ENCODE peak calls at places on chromosome 1, in five cellular contexts. One of them, this sample, is unnamed.

GRCh38 chr1:44962729-44963128 is 23.7 kb downstream of the EIF2B3 start:
- DNase-seq in fibroblast of the aortic adventitia: no peak
- DNase-seq in mesothelial cell of epicardium: no peak
- DNase-seq in activated B cell treated with CpG ODN at 0.5 μM for 24 hours: no peak
- DNase-seq in neural progenitor cell: no peak
- DNase-seq in this sample: no peak

GRCh38 chr1:150925080-150925479 is 1.1 kb upstream of the SETDB1 start:
- DNase-seq in neural progenitor cell: no peak
- DNase-seq in mesothelial cell of epicardium: no peak
- DNase-seq in activated B cell treated with CpG ODN at 0.5 μM for 24 hours: no peak
- DNase-seq in fibroblast of the aortic adventitia: no peak
- DNase-seq in this sample: no peak

GRCh38 chr1:203163891-203164635 is 11.6 kb downstream of the MYBPH start:
- DNase-seq in mesothelial cell of epicardium: no peak
- DNase-seq in activated B cell treated with CpG ODN at 0.5 μM for 24 hours: no peak
- DNase-seq in neural progenitor cell: no peak
- DNase-seq in fibroblast of the aortic adventitia: no peak
- DNase-seq in this sample: no peak

GRCh38 chr1:37513795-37514349 is 694 bp downstream of the MEAF6 start:
- DNase-seq in fibroblast of the aortic adventitia: no peak
- DNase-seq in activated B cell treated with CpG ODN at 0.5 μM for 24 hours: peak
- DNase-seq in neural progenitor cell: peak
- DNase-seq in mesothelial cell of epicardium: peak
- DNase-seq in this sample: peak

GRCh38 chr1:76176020-76176419 is 101.5 kb downstream of the ST6GALNAC3 start:
- DNase-seq in neural progenitor cell: no peak
- DNase-seq in mesothelial cell of epicardium: no peak
- DNase-seq in fibroblast of the aortic adventitia: no peak
- DNase-seq in activated B cell treated with CpG ODN at 0.5 μM for 24 hours: no peak
- DNase-seq in this sample: no peak

GRCh38 chr1:183850852-183851251 is 45.9 kb downstream of the RGL1 start:
- DNase-seq in fibroblast of the aortic adventitia: no peak
- DNase-seq in activated B cell treated with CpG ODN at 0.5 μM for 24 hours: no peak
- DNase-seq in neural progenitor cell: no peak
- DNase-seq in mesothelial cell of epicardium: no peak
- DNase-seq in this sample: no peak

GRCh38 chr1:78758493-78758892 is 108.9 kb downstream of the IFI44 start:
- DNase-seq in fibroblast of the aortic adventitia: no peak
- DNase-seq in activated B cell treated with CpG ODN at 0.5 μM for 24 hours: no peak
- DNase-seq in mesothelial cell of epicardium: no peak
- DNase-seq in neural progenitor cell: no peak
- DNase-seq in this sample: no peak

GRCh38 chr1:213666113-213666512 is 321.7 kb upstream of the PROX1 start:
- DNase-seq in mesothelial cell of epicardium: no peak
- DNase-seq in activated B cell treated with CpG ODN at 0.5 μM for 24 hours: no peak
- DNase-seq in neural progenitor cell: no peak
- DNase-seq in fibroblast of the aortic adventitia: no peak
- DNase-seq in this sample: no peak

GRCh38 chr1:17236779-17237601 is 11.9 kb upstream of the PADI3 start:
- DNase-seq in mesothelial cell of epicardium: peak
- DNase-seq in fibroblast of the aortic adventitia: peak
- DNase-seq in activated B cell treated with CpG ODN at 0.5 μM for 24 hours: peak
- DNase-seq in neural progenitor cell: peak
- DNase-seq in this sample: peak

GRCh38 chr1:42348498-42348897 is 13.5 kb upstream of the FOXJ3 start:
- DNase-seq in activated B cell treated with CpG ODN at 0.5 μM for 24 hours: no peak
- DNase-seq in mesothelial cell of epicardium: no peak
- DNase-seq in neural progenitor cell: peak
- DNase-seq in fibroblast of the aortic adventitia: no peak
- DNase-seq in this sample: no peak

GRCh38 chr1:10728595-10729410 is 67.6 kb downstream of the CASZ1 start:
- DNase-seq in mesothelial cell of epicardium: no peak
- DNase-seq in activated B cell treated with CpG ODN at 0.5 μM for 24 hours: no peak
- DNase-seq in fibroblast of the aortic adventitia: no peak
- DNase-seq in neural progenitor cell: peak
- DNase-seq in this sample: no peak

GRCh38 chr1:56576880-56577858 is 2.2 kb downstream of the PLPP3 start:
- DNase-seq in fibroblast of the aortic adventitia: peak
- DNase-seq in activated B cell treated with CpG ODN at 0.5 μM for 24 hours: no peak
- DNase-seq in neural progenitor cell: peak
- DNase-seq in mesothelial cell of epicardium: no peak
- DNase-seq in this sample: peak

GRCh38 chr1:10628685-10629084 is 153.9 kb downstream of the PEX14 start:
- DNase-seq in neural progenitor cell: no peak
- DNase-seq in mesothelial cell of epicardium: no peak
- DNase-seq in activated B cell treated with CpG ODN at 0.5 μM for 24 hours: no peak
- DNase-seq in fibroblast of the aortic adventitia: peak
- DNase-seq in this sample: no peak

GRCh38 chr1:200380589-200381021 is 29.2 kb downstream of the ZNF281 start:
- DNase-seq in fibroblast of the aortic adventitia: no peak
- DNase-seq in mesothelial cell of epicardium: no peak
- DNase-seq in neural progenitor cell: no peak
- DNase-seq in activated B cell treated with CpG ODN at 0.5 μM for 24 hours: no peak
- DNase-seq in this sample: no peak

GRCh38 chr1:181603735-181604410 is 120.6 kb downstream of the CACNA1E start:
- DNase-seq in neural progenitor cell: no peak
- DNase-seq in mesothelial cell of epicardium: no peak
- DNase-seq in activated B cell treated with CpG ODN at 0.5 μM for 24 hours: no peak
- DNase-seq in fibroblast of the aortic adventitia: no peak
- DNase-seq in this sample: no peak

GRCh38 chr1:43222876-43223275 is 46.9 kb upstream of the TMEM125 start:
- DNase-seq in neural progenitor cell: no peak
- DNase-seq in mesothelial cell of epicardium: peak
- DNase-seq in fibroblast of the aortic adventitia: no peak
- DNase-seq in activated B cell treated with CpG ODN at 0.5 μM for 24 hours: no peak
- DNase-seq in this sample: no peak

GRCh38 chr1:171457412-171457811 is 27.9 kb upstream of the PRRC2C start:
- DNase-seq in activated B cell treated with CpG ODN at 0.5 μM for 24 hours: no peak
- DNase-seq in mesothelial cell of epicardium: no peak
- DNase-seq in fibroblast of the aortic adventitia: peak
- DNase-seq in neural progenitor cell: peak
- DNase-seq in this sample: peak

GRCh38 chr1:27380766-27381733 is 2.1 kb downstream of the CD164L2 start:
- DNase-seq in mesothelial cell of epicardium: no peak
- DNase-seq in fibroblast of the aortic adventitia: no peak
- DNase-seq in neural progenitor cell: no peak
- DNase-seq in activated B cell treated with CpG ODN at 0.5 μM for 24 hours: no peak
- DNase-seq in this sample: no peak

GRCh38 chr1:77673716-77674355 is 8.6 kb downstream of the ZZZ3 start:
- DNase-seq in activated B cell treated with CpG ODN at 0.5 μM for 24 hours: no peak
- DNase-seq in fibroblast of the aortic adventitia: no peak
- DNase-seq in neural progenitor cell: no peak
- DNase-seq in mesothelial cell of epicardium: no peak
- DNase-seq in this sample: no peak

GRCh38 chr1:29310616-29311180 is 74.4 kb downstream of the PTPRU start:
- DNase-seq in neural progenitor cell: no peak
- DNase-seq in mesothelial cell of epicardium: no peak
- DNase-seq in activated B cell treated with CpG ODN at 0.5 μM for 24 hours: no peak
- DNase-seq in fibroblast of the aortic adventitia: no peak
- DNase-seq in this sample: peak

GRCh38 chr1:56225964-56226594 is 353.3 kb downstream of the PLPP3 start:
- DNase-seq in mesothelial cell of epicardium: no peak
- DNase-seq in activated B cell treated with CpG ODN at 0.5 μM for 24 hours: no peak
- DNase-seq in fibroblast of the aortic adventitia: no peak
- DNase-seq in neural progenitor cell: no peak
- DNase-seq in this sample: no peak

GRCh38 chr1:219539645-219540254 is 73.2 kb downstream of the ZC3H11B start:
- DNase-seq in activated B cell treated with CpG ODN at 0.5 μM for 24 hours: no peak
- DNase-seq in fibroblast of the aortic adventitia: no peak
- DNase-seq in mesothelial cell of epicardium: no peak
- DNase-seq in neural progenitor cell: no peak
- DNase-seq in this sample: no peak

GRCh38 chr1:219548386-219548785 is 64.5 kb downstream of the ZC3H11B start:
- DNase-seq in fibroblast of the aortic adventitia: no peak
- DNase-seq in mesothelial cell of epicardium: no peak
- DNase-seq in activated B cell treated with CpG ODN at 0.5 μM for 24 hours: no peak
- DNase-seq in neural progenitor cell: no peak
- DNase-seq in this sample: peak

GRCh38 chr1:219542828-219543518 is 69.9 kb downstream of the ZC3H11B start:
- DNase-seq in mesothelial cell of epicardium: no peak
- DNase-seq in neural progenitor cell: no peak
- DNase-seq in activated B cell treated with CpG ODN at 0.5 μM for 24 hours: no peak
- DNase-seq in fibroblast of the aortic adventitia: peak
- DNase-seq in this sample: no peak

GRCh38 chr1:219541946-219542345 is 71.0 kb downstream of the ZC3H11B start:
- DNase-seq in fibroblast of the aortic adventitia: no peak
- DNase-seq in neural progenitor cell: no peak
- DNase-seq in mesothelial cell of epicardium: no peak
- DNase-seq in activated B cell treated with CpG ODN at 0.5 μM for 24 hours: no peak
- DNase-seq in this sample: no peak

DNA sequence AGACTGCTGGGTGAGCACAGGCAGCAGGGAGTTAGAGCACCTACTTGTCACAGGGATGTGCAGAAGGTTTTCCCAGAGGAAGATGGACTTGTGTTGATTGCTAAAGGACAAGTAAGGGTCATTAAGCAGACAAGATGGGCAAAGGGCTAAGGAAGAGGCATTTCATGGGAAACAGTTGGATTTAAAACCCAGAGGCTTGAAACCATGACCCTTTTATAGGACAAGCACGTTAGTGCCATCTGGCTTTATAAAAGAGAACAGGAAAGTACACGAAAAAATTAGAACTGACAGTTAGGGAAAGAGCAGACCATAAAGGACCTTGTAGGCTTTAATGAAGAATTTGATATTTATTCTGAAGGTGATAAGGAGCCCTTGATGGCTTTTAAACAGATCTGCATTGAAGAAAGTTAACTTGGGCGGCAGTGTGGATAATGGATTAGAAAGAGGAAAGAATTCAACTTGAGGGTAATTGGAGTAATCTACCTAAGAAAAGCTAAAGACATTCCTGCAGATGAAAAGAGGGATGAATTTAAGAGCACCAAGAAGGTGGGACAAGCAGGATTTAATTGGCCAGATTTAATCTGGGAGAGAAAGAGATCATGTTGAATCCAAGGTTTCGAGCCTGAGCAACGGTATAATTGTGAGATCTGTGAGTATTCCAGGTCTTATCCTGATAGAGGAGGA is 68.6 kb downstream of the ZC3H11B start:
- DNase-seq in activated B cell treated with CpG ODN at 0.5 μM for 24 hours: no peak
- DNase-seq in mesothelial cell of epicardium: no peak
- DNase-seq in fibroblast of the aortic adventitia: peak
- DNase-seq in neural progenitor cell: no peak
- DNase-seq in this sample: no peak
- TF ChIP-seq CTCF in activated B cell treated with CpG ODN at 0.5 μM for 24 hours: no peak
- TF ChIP-seq CTCF in mesothelial cell of epicardium: no peak
- TF ChIP-seq CTCF in fibroblast of the aortic adventitia: peak
- TF ChIP-seq CTCF in neural progenitor cell: no peak
- TF ChIP-seq CTCF in this sample: no peak

DNA sequence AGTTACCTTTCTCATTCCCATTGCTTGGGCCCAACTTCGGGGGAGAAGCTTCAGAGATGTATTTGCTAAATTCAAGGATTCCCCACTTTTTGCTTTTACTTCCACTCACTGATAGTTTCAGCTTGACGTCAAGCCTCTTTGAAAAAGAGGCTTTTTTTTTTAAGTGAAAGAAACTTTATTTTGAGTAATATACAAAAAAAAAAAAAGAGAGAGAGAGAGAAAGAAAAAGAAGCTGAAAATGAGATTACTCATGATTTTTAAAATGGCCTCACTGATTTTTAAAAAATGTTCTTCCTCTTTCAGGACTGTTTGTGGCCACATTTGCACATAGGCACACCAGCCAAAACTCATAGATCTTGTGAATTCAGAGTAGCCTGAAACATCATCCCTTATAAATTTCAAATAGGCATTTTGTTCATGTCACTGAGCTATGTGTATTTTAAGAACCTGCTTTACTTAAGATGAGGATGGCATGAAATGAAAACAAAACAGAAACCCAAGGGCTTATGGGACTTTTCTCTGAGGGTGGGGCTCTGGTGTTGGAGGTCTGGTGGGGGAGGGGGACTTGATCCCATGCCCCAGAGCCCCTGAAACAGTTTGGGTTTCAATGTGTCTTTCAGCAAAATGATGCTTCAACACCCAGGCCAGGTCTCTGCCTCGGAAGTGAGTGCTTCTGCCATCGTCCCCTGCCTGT is 6.0 kb downstream of the ATF3 start:
- DNase-seq in mesothelial cell of epicardium: no peak
- DNase-seq in activated B cell treated with CpG ODN at 0.5 μM for 24 hours: no peak
- DNase-seq in neural progenitor cell: no peak
- DNase-seq in fibroblast of the aortic adventitia: no peak
- DNase-seq in this sample: no peak
- TF ChIP-seq CTCF in mesothelial cell of epicardium: no peak
- TF ChIP-seq CTCF in activated B cell treated with CpG ODN at 0.5 μM for 24 hours: no peak
- TF ChIP-seq CTCF in neural progenitor cell: no peak
- TF ChIP-seq CTCF in fibroblast of the aortic adventitia: no peak
- TF ChIP-seq CTCF in this sample: no peak

GRCh38 chr1:53548031-53548491 is 88.9 kb downstream of the DMRTB1 start:
- DNase-seq in activated B cell treated with CpG ODN at 0.5 μM for 24 hours: peak
- DNase-seq in fibroblast of the aortic adventitia: no peak
- DNase-seq in neural progenitor cell: no peak
- DNase-seq in mesothelial cell of epicardium: no peak
- DNase-seq in this sample: peak

GRCh38 chr1:53549781-53550180 is 90.6 kb downstream of the DMRTB1 start:
- DNase-seq in activated B cell treated with CpG ODN at 0.5 μM for 24 hours: no peak
- DNase-seq in fibroblast of the aortic adventitia: no peak
- DNase-seq in neural progenitor cell: no peak
- DNase-seq in mesothelial cell of epicardium: no peak
- DNase-seq in this sample: no peak

GRCh38 chr1:53547321-53547720 is 88.1 kb downstream of the DMRTB1 start:
- DNase-seq in fibroblast of the aortic adventitia: no peak
- DNase-seq in mesothelial cell of epicardium: no peak
- DNase-seq in activated B cell treated with CpG ODN at 0.5 μM for 24 hours: peak
- DNase-seq in neural progenitor cell: no peak
- DNase-seq in this sample: peak

GRCh38 chr1:53550201-53550741 is 91.1 kb downstream of the DMRTB1 start:
- DNase-seq in neural progenitor cell: no peak
- DNase-seq in fibroblast of the aortic adventitia: no peak
- DNase-seq in mesothelial cell of epicardium: no peak
- DNase-seq in activated B cell treated with CpG ODN at 0.5 μM for 24 hours: no peak
- DNase-seq in this sample: peak

GRCh38 chr1:53549287-53549686 is 90.1 kb downstream of the DMRTB1 start:
- DNase-seq in mesothelial cell of epicardium: no peak
- DNase-seq in fibroblast of the aortic adventitia: no peak
- DNase-seq in neural progenitor cell: no peak
- DNase-seq in activated B cell treated with CpG ODN at 0.5 μM for 24 hours: no peak
- DNase-seq in this sample: no peak
- TF ChIP-seq CTCF in mesothelial cell of epicardium: no peak
- TF ChIP-seq CTCF in fibroblast of the aortic adventitia: no peak
- TF ChIP-seq CTCF in neural progenitor cell: no peak
- TF ChIP-seq CTCF in activated B cell treated with CpG ODN at 0.5 μM for 24 hours: no peak
- TF ChIP-seq CTCF in this sample: no peak

GRCh38 chr1:147597010-147597409 is 55.7 kb downstream of the BCL9 start:
- DNase-seq in activated B cell treated with CpG ODN at 0.5 μM for 24 hours: no peak
- DNase-seq in neural progenitor cell: no peak
- DNase-seq in fibroblast of the aortic adventitia: no peak
- DNase-seq in mesothelial cell of epicardium: no peak
- DNase-seq in this sample: no peak

GRCh38 chr1:147599362-147600118 is 58.2 kb downstream of the BCL9 start:
- DNase-seq in mesothelial cell of epicardium: peak
- DNase-seq in neural progenitor cell: peak
- DNase-seq in activated B cell treated with CpG ODN at 0.5 μM for 24 hours: peak
- DNase-seq in fibroblast of the aortic adventitia: peak
- DNase-seq in this sample: peak

GRCh38 chr1:147600119-147601111 is 59.1 kb downstream of the BCL9 start:
- DNase-seq in fibroblast of the aortic adventitia: peak
- DNase-seq in mesothelial cell of epicardium: no peak
- DNase-seq in neural progenitor cell: no peak
- DNase-seq in activated B cell treated with CpG ODN at 0.5 μM for 24 hours: no peak
- DNase-seq in this sample: peak

GRCh38 chr1:147603986-147604385 is 62.7 kb downstream of the BCL9 start:
- DNase-seq in activated B cell treated with CpG ODN at 0.5 μM for 24 hours: no peak
- DNase-seq in fibroblast of the aortic adventitia: no peak
- DNase-seq in neural progenitor cell: no peak
- DNase-seq in mesothelial cell of epicardium: no peak
- DNase-seq in this sample: no peak

GRCh38 chr1:147598631-147599361 is 57.5 kb downstream of the BCL9 start:
- DNase-seq in neural progenitor cell: peak
- DNase-seq in fibroblast of the aortic adventitia: no peak
- DNase-seq in mesothelial cell of epicardium: peak
- DNase-seq in activated B cell treated with CpG ODN at 0.5 μM for 24 hours: no peak
- DNase-seq in this sample: peak
- TF ChIP-seq CTCF in neural progenitor cell: no peak
- TF ChIP-seq CTCF in fibroblast of the aortic adventitia: no peak
- TF ChIP-seq CTCF in mesothelial cell of epicardium: no peak
- TF ChIP-seq CTCF in activated B cell treated with CpG ODN at 0.5 μM for 24 hours: no peak
- TF ChIP-seq CTCF in this sample: no peak

This sample was measured in WERI-Rb-1.